ENCODE peak calls at places on chromosomes 13 and 19, in ten cellular contexts. R is HuH-7.5, H is left kidney, T is HS-27A, G is HAP-1, L is MV-4-11, U is hypothalamus, B is NCI-H2081 treated with DMSO at 0.1 percent for 48 hours, I is fibroblast of pulmonary artery, N is anterior cingulate cortex. A is an unnamed sample.

GRCh38 chr19:42253245-42254082 is 1.5 kb downstream of the ERF start:
- DNase-seq in T (no peak), L (peak), G (peak), I (peak), H (peak), U (no peak), B (no peak), R (peak), N (no peak), A (peak)

GRCh38 chr13:31848621-31849020 is 109.3 kb downstream of the RXFP2 start:
- DNase-seq in T (no peak), G (no peak), R (no peak), U (no peak), H (no peak), B (no peak), I (no peak), N (no peak), L (no peak), A (no peak)

GRCh38 chr19:18206018-18206417 is 2.2 kb upstream of the RAB3A start:
- DNase-seq in U (no peak), G (peak), T (no peak), H (no peak), N (no peak), I (no peak), B (no peak), R (no peak), L (no peak), A (no peak)

GRCh38 chr13:114078501-114079451 is 53.6 kb downstream of the RASA3 start:
- DNase-seq in G (peak), H (peak), L (no peak), T (no peak), I (peak), U (no peak), N (no peak), B (no peak), R (no peak), A (no peak)

GRCh38 chr13:44159633-44160279 is 213.9 kb upstream of the SERP2 start:
- DNase-seq in T (no peak), B (no peak), L (no peak), R (no peak), H (no peak), G (no peak), I (no peak), N (no peak), U (no peak), A (no peak)

GRCh38 chr19:39496063-39496462 is 2.7 kb upstream of the DLL3 start:
- DNase-seq in H (no peak), R (no peak), T (no peak), B (no peak), I (no peak), U (no peak), G (no peak), N (no peak), L (no peak), A (no peak)

GRCh38 chr19:40605201-40605971 is 4.2 kb downstream of the LTBP4 start:
- DNase-seq in T (no peak), N (peak), B (no peak), H (peak), U (no peak), L (peak), I (peak), R (peak), G (peak), A (peak)

GRCh38 chr19:48203794-48204628 is 33.5 kb downstream of the ZSWIM9 start:
- DNase-seq in B (peak), U (peak), R (peak), H (peak), T (peak), G (peak), L (peak), I (peak), N (peak), A (peak)

GRCh38 chr13:113597386-113598080 is 13.0 kb downstream of the TFDP1 start:
- DNase-seq in B (no peak), N (no peak), T (no peak), H (no peak), G (no peak), U (no peak), L (no peak), R (no peak), I (no peak), A (no peak)

GRCh38 chr19:54162241-54162805 is 2.8 kb upstream of the LENG1 start:
- DNase-seq in N (peak), U (peak), L (peak), R (no peak), G (peak), T (no peak), H (peak), B (no peak), I (peak), A (peak)

GRCh38 chr19:3175761-3176714 is 2.5 kb upstream of the S1PR4 start:
- DNase-seq in B (no peak), L (no peak), R (no peak), U (no peak), T (no peak), H (no peak), I (peak), N (no peak), G (no peak), A (peak)

GRCh38 chr19:50739841-50740426 is 16.8 kb downstream of the CLEC11A start:
- DNase-seq in U (no peak), R (no peak), G (peak), I (no peak), L (peak), H (no peak), T (no peak), B (no peak), N (no peak), A (no peak)

GRCh38 chr13:74816737-74817136 is 665.2 kb downstream of the TBC1D4 start:
- DNase-seq in L (no peak), T (no peak), G (no peak), B (no peak), H (no peak), U (no peak), N (no peak), I (no peak), R (no peak), A (no peak)

GRCh38 chr13:23899555-23899954 is 2.3 kb upstream of the C1QTNF9B start:
- DNase-seq in B (no peak), G (peak), N (no peak), I (peak), T (no peak), L (peak), H (peak), R (no peak), U (no peak), A (peak)

GRCh38 chr13:99871249-99871898 is 100.2 kb downstream of the ZIC5 start:
- DNase-seq in L (no peak), G (no peak), H (no peak), T (no peak), U (no peak), B (peak), I (no peak), R (no peak), N (no peak), A (no peak)

GRCh38 chr13:59690857-59691500 is 472.7 kb downstream of the DIAPH3 start:
- DNase-seq in G (no peak), H (no peak), I (no peak), B (no peak), T (no peak), R (no peak), U (no peak), L (no peak), N (no peak), A (no peak)

GRCh38 chr19:56253737-56254136 is 18.8 kb upstream of the EDDM13 start:
- DNase-seq in N (no peak), L (peak), T (peak), U (no peak), R (peak), I (peak), G (no peak), H (peak), B (peak), A (no peak)

GRCh38 chr13:25729201-25729600 is 322.6 kb downstream of the SHISA2 start:
- DNase-seq in L (no peak), G (no peak), H (no peak), B (no peak), U (no peak), I (no peak), T (no peak), N (no peak), R (no peak), A (no peak)

GRCh38 chr13:59038824-59039223 is 1124.9 kb downstream of the DIAPH3 start:
- DNase-seq in L (no peak), H (no peak), T (no peak), I (no peak), N (no peak), B (no peak), G (no peak), R (no peak), U (no peak), A (no peak)

GRCh38 chr19:4985551-4985991 is 16.7 kb downstream of the KDM4B start:
- DNase-seq in I (no peak), G (no peak), R (no peak), T (no peak), U (no peak), B (no peak), L (no peak), H (no peak), N (no peak), A (no peak)

GRCh38 chr13:110600261-110600819 is 15.0 kb upstream of the NAXD start:
- DNase-seq in T (no peak), L (peak), G (peak), H (no peak), N (no peak), B (no peak), U (no peak), R (no peak), I (no peak), A (no peak)

GRCh38 chr19:6608950-6609349 is 18.0 kb upstream of the CD70 start:
- DNase-seq in R (no peak), T (no peak), U (no peak), H (no peak), G (no peak), N (no peak), I (no peak), B (no peak), L (no peak), A (no peak)

GRCh38 chr19:2425622-2426581 is 1.5 kb downstream of the TIMM13 start:
- DNase-seq in G (no peak), L (no peak), B (no peak), T (no peak), I (no peak), N (no peak), U (no peak), H (no peak), R (no peak), A (no peak)

GRCh38 chr19:814108-815078 is 7.4 kb downstream of the PLPPR3 start:
- DNase-seq in L (no peak), G (no peak), B (no peak), R (peak), U (no peak), N (no peak), T (no peak), I (no peak), H (no peak), A (no peak)

GRCh38 chr19:10655457-10656312 is 1.5 kb downstream of the ILF3 start:
- DNase-seq in R (no peak), I (peak), U (no peak), G (peak), N (no peak), H (peak), B (no peak), T (no peak), L (peak), A (no peak)

GRCh38 chr19:57269515-57270250 is 10.6 kb upstream of the ZNF460 start:
- DNase-seq in B (no peak), T (no peak), G (no peak), H (no peak), N (no peak), R (no peak), L (no peak), I (peak), U (no peak), A (no peak)

GRCh38 chr13:42174344-42175162 is 97.4 kb upstream of the AKAP11 start:
- DNase-seq in T (no peak), R (no peak), U (no peak), G (no peak), I (peak), H (no peak), B (no peak), N (no peak), L (no peak), A (no peak)

A was measured in T follicular helper cell.